ENCODE peak calls at places on chromosome 11, in five cellular contexts. One of them, this sample, is unnamed.

GRCh38 chr11:118789501-118790356 is 1.2 kb downstream of the DDX6 start:
- DNase-seq in CD8-positive, alpha-beta memory T cell: peak; percentile 63
- DNase-seq in stimulated activated CD4-positive, alpha-beta T cell treated with anti-CD3 and anti-CD28 coated beads, Interleukin-2, amount 100 ng/mL, for 48 hours: no peak
- DNase-seq in midbrain: peak; percentile 74
- DNase-seq in substantia nigra: peak; percentile 49
- DNase-seq in this sample: peak; percentile 17

GRCh38 chr11:114026355-114026754 is 33.2 kb upstream of the ZBTB16 start:
- DNase-seq in CD8-positive, alpha-beta memory T cell: peak; percentile 40
- DNase-seq in stimulated activated CD4-positive, alpha-beta T cell treated with anti-CD3 and anti-CD28 coated beads, Interleukin-2, amount 100 ng/mL, for 48 hours: no peak
- DNase-seq in midbrain: no peak
- DNase-seq in substantia nigra: no peak
- DNase-seq in this sample: peak; percentile 31

GRCh38 chr11:126452718-126453117 is 97.2 kb downstream of the ST3GAL4 start:
- DNase-seq in CD8-positive, alpha-beta memory T cell: no peak
- DNase-seq in stimulated activated CD4-positive, alpha-beta T cell treated with anti-CD3 and anti-CD28 coated beads, Interleukin-2, amount 100 ng/mL, for 48 hours: no peak
- DNase-seq in midbrain: no peak
- DNase-seq in substantia nigra: no peak
- DNase-seq in this sample: no peak

GRCh38 chr11:64449381-64450167 is 90.6 kb downstream of the RPS6KA4 start:
- DNase-seq in CD8-positive, alpha-beta memory T cell: peak; percentile 65
- DNase-seq in stimulated activated CD4-positive, alpha-beta T cell treated with anti-CD3 and anti-CD28 coated beads, Interleukin-2, amount 100 ng/mL, for 48 hours: peak; percentile 69
- DNase-seq in midbrain: peak; percentile 7
- DNase-seq in substantia nigra: peak; percentile 49
- DNase-seq in this sample: peak; percentile 50

GRCh38 chr11:33690290-33691050 is 10.2 kb downstream of the C11orf91 start:
- DNase-seq in CD8-positive, alpha-beta memory T cell: no peak
- DNase-seq in stimulated activated CD4-positive, alpha-beta T cell treated with anti-CD3 and anti-CD28 coated beads, Interleukin-2, amount 100 ng/mL, for 48 hours: peak; percentile 9
- DNase-seq in midbrain: peak; percentile 62
- DNase-seq in substantia nigra: peak; percentile 76
- DNase-seq in this sample: no peak

GRCh38 chr11:12657336-12657735 is 16.9 kb upstream of the TEAD1 start:
- DNase-seq in CD8-positive, alpha-beta memory T cell: no peak
- DNase-seq in stimulated activated CD4-positive, alpha-beta T cell treated with anti-CD3 and anti-CD28 coated beads, Interleukin-2, amount 100 ng/mL, for 48 hours: no peak
- DNase-seq in midbrain: no peak
- DNase-seq in substantia nigra: no peak
- DNase-seq in this sample: no peak

GRCh38 chr11:112656772-112657428 is 304.3 kb upstream of the NCAM1 start:
- DNase-seq in CD8-positive, alpha-beta memory T cell: no peak
- DNase-seq in stimulated activated CD4-positive, alpha-beta T cell treated with anti-CD3 and anti-CD28 coated beads, Interleukin-2, amount 100 ng/mL, for 48 hours: no peak
- DNase-seq in midbrain: no peak
- DNase-seq in substantia nigra: no peak
- DNase-seq in this sample: no peak

GRCh38 chr11:63837719-63838118 is 1.2 kb upstream of the MARK2 start:
- DNase-seq in CD8-positive, alpha-beta memory T cell: no peak
- DNase-seq in stimulated activated CD4-positive, alpha-beta T cell treated with anti-CD3 and anti-CD28 coated beads, Interleukin-2, amount 100 ng/mL, for 48 hours: no peak
- DNase-seq in midbrain: no peak
- DNase-seq in substantia nigra: no peak
- DNase-seq in this sample: peak; percentile 57

GRCh38 chr11:59187587-59187986 is 15.7 kb downstream of the DTX4 start:
- DNase-seq in CD8-positive, alpha-beta memory T cell: no peak
- DNase-seq in stimulated activated CD4-positive, alpha-beta T cell treated with anti-CD3 and anti-CD28 coated beads, Interleukin-2, amount 100 ng/mL, for 48 hours: no peak
- DNase-seq in midbrain: no peak
- DNase-seq in substantia nigra: peak; percentile 23
- DNase-seq in this sample: no peak

GRCh38 chr11:57131080-57131790 is 50.5 kb upstream of the LRRC55 start:
- DNase-seq in CD8-positive, alpha-beta memory T cell: no peak
- DNase-seq in stimulated activated CD4-positive, alpha-beta T cell treated with anti-CD3 and anti-CD28 coated beads, Interleukin-2, amount 100 ng/mL, for 48 hours: no peak
- DNase-seq in midbrain: peak; percentile 22
- DNase-seq in substantia nigra: no peak
- DNase-seq in this sample: no peak

GRCh38 chr11:17197431-17197898 is 10.3 kb downstream of the PIK3C2A start:
- DNase-seq in CD8-positive, alpha-beta memory T cell: no peak
- DNase-seq in stimulated activated CD4-positive, alpha-beta T cell treated with anti-CD3 and anti-CD28 coated beads, Interleukin-2, amount 100 ng/mL, for 48 hours: no peak
- DNase-seq in midbrain: no peak
- DNase-seq in substantia nigra: no peak
- DNase-seq in this sample: no peak

GRCh38 chr11:2805388-2806057 is 80.1 kb downstream of the CDKN1C start:
- DNase-seq in CD8-positive, alpha-beta memory T cell: no peak
- DNase-seq in stimulated activated CD4-positive, alpha-beta T cell treated with anti-CD3 and anti-CD28 coated beads, Interleukin-2, amount 100 ng/mL, for 48 hours: no peak
- DNase-seq in midbrain: no peak
- DNase-seq in substantia nigra: no peak
- DNase-seq in this sample: no peak

GRCh38 chr11:46248270-46249102 is 29.0 kb upstream of the CREB3L1 start:
- DNase-seq in CD8-positive, alpha-beta memory T cell: no peak
- DNase-seq in stimulated activated CD4-positive, alpha-beta T cell treated with anti-CD3 and anti-CD28 coated beads, Interleukin-2, amount 100 ng/mL, for 48 hours: no peak
- DNase-seq in midbrain: no peak
- DNase-seq in substantia nigra: no peak
- DNase-seq in this sample: no peak

GRCh38 chr11:31903225-31904074 is 92.3 kb upstream of the PAX6 start:
- DNase-seq in CD8-positive, alpha-beta memory T cell: no peak
- DNase-seq in stimulated activated CD4-positive, alpha-beta T cell treated with anti-CD3 and anti-CD28 coated beads, Interleukin-2, amount 100 ng/mL, for 48 hours: no peak
- DNase-seq in midbrain: no peak
- DNase-seq in substantia nigra: no peak
- DNase-seq in this sample: no peak

GRCh38 chr11:12433571-12434061 is 56.2 kb downstream of the PARVA start:
- DNase-seq in CD8-positive, alpha-beta memory T cell: no peak
- DNase-seq in stimulated activated CD4-positive, alpha-beta T cell treated with anti-CD3 and anti-CD28 coated beads, Interleukin-2, amount 100 ng/mL, for 48 hours: no peak
- DNase-seq in midbrain: peak; percentile 34
- DNase-seq in substantia nigra: no peak
- DNase-seq in this sample: no peak

GRCh38 chr11:503179-503981 is 3.7 kb downstream of the RNH1 start:
- DNase-seq in CD8-positive, alpha-beta memory T cell: no peak
- DNase-seq in stimulated activated CD4-positive, alpha-beta T cell treated with anti-CD3 and anti-CD28 coated beads, Interleukin-2, amount 100 ng/mL, for 48 hours: no peak
- DNase-seq in midbrain: peak; percentile 81
- DNase-seq in substantia nigra: peak; percentile 96
- DNase-seq in this sample: peak; percentile 79

GRCh38 chr11:1219446-1219835 is 3.4 kb upstream of the MUC5B start:
- DNase-seq in CD8-positive, alpha-beta memory T cell: no peak
- DNase-seq in stimulated activated CD4-positive, alpha-beta T cell treated with anti-CD3 and anti-CD28 coated beads, Interleukin-2, amount 100 ng/mL, for 48 hours: no peak
- DNase-seq in midbrain: no peak
- DNase-seq in substantia nigra: no peak
- DNase-seq in this sample: no peak

GRCh38 chr11:129888451-129888850 is 6.9 kb downstream of the NFRKB start:
- DNase-seq in CD8-positive, alpha-beta memory T cell: peak; percentile 54
- DNase-seq in stimulated activated CD4-positive, alpha-beta T cell treated with anti-CD3 and anti-CD28 coated beads, Interleukin-2, amount 100 ng/mL, for 48 hours: no peak
- DNase-seq in midbrain: no peak
- DNase-seq in substantia nigra: no peak
- DNase-seq in this sample: peak; percentile 51

GRCh38 chr11:10352911-10353550 is 48.2 kb downstream of the ADM start:
- DNase-seq in CD8-positive, alpha-beta memory T cell: no peak
- DNase-seq in stimulated activated CD4-positive, alpha-beta T cell treated with anti-CD3 and anti-CD28 coated beads, Interleukin-2, amount 100 ng/mL, for 48 hours: no peak
- DNase-seq in midbrain: no peak
- DNase-seq in substantia nigra: no peak
- DNase-seq in this sample: no peak

GRCh38 chr11:128355558-128355957 is 231.8 kb downstream of the ETS1 start:
- DNase-seq in CD8-positive, alpha-beta memory T cell: no peak
- DNase-seq in stimulated activated CD4-positive, alpha-beta T cell treated with anti-CD3 and anti-CD28 coated beads, Interleukin-2, amount 100 ng/mL, for 48 hours: no peak
- DNase-seq in midbrain: no peak
- DNase-seq in substantia nigra: no peak
- DNase-seq in this sample: no peak

This sample was measured in AML-193.